ENCODE peak calls at places on chromosomes 12 and 14, in seven cellular contexts. Q is fibroblast of mammary gland, T is fibroblast of lung, M is NB4, C is vagina, E is BE2C, S is cardiac fibroblast. J is an unnamed sample.
A peak's percentile ranks its signal among the peaks of the same experiment; 100 is the strongest.

GRCh38 chr14:26204954-26205479 is 392.8 kb downstream of the NOVA1 start:
- DNase-seq in C (no peak), E (peak; percentile 5), T (peak; percentile 14), Q (peak; percentile 18), M (no peak), S (peak; percentile 49), J (no peak)

GRCh38 chr12:79183946-79184345 is 319.4 kb downstream of the SYT1 start:
- DNase-seq in M (no peak), Q (peak; percentile 6), C (no peak), E (no peak), T (no peak), S (no peak), J (no peak)

GRCh38 chr14:93939304-93940229 is 12.4 kb downstream of the FAM181A start:
- DNase-seq in E (peak; percentile 90), Q (peak; percentile 62), M (peak; percentile 81), C (no peak), S (peak; percentile 67), T (peak; percentile 47), J (peak; percentile 91)

GRCh38 chr12:74515849-74516248 is 21.8 kb upstream of the ATXN7L3B start:
- DNase-seq in Q (no peak), C (no peak), M (no peak), T (peak; percentile 8), S (no peak), E (no peak), J (no peak)

GRCh38 chr12:110501378-110501721 is 561 bp downstream of the VPS29 start:
- DNase-seq in T (peak; percentile 73), S (peak; percentile 38), M (no peak), C (no peak), Q (peak; percentile 48), E (peak; percentile 38), J (peak; percentile 49)

GRCh38 chr12:909861-910260 is 39.6 kb downstream of the RAD52 start:
- DNase-seq in C (no peak), E (no peak), Q (no peak), M (no peak), T (no peak), S (no peak), J (no peak)

GRCh38 chr12:104115587-104115975 is 22.4 kb downstream of the NFYB start:
- DNase-seq in Q (peak; percentile 16), S (no peak), E (no peak), C (no peak), M (no peak), T (no peak), J (no peak)

GRCh38 chr14:31960039-31960438 is 117.1 kb upstream of the ARHGAP5 start:
- DNase-seq in E (no peak), C (no peak), T (peak; percentile 51), M (no peak), S (no peak), Q (no peak), J (no peak)

GRCh38 chr12:24039113-24039525 is 89.6 kb upstream of the SOX5 start:
- DNase-seq in T (peak; percentile 96), E (no peak), M (no peak), C (no peak), Q (peak; percentile 99), S (peak; percentile 88), J (no peak)

GRCh38 chr12:30792085-30792484 is 37.3 kb upstream of the CAPRIN2 start:
- DNase-seq in C (no peak), Q (no peak), S (no peak), E (no peak), T (no peak), M (no peak), J (no peak)
- H3K4me3 ChIP-seq in C (no peak overlapping the region), Q (no peak overlapping the region), S (no peak overlapping the region), E (no peak overlapping the region), T (no peak overlapping the region), M (no peak overlapping the region), J (no peak overlapping the region)

GRCh38 chr14:98748966-98749365 is 523.0 kb downstream of the BCL11B start:
- DNase-seq in M (no peak), C (no peak), T (no peak), E (no peak), S (no peak), Q (no peak), J (no peak)
- TF ChIP-seq CTCF in M (no peak), C (no peak), T (no peak), E (no peak), S (no peak), Q (no peak), J (no peak)

DNA sequence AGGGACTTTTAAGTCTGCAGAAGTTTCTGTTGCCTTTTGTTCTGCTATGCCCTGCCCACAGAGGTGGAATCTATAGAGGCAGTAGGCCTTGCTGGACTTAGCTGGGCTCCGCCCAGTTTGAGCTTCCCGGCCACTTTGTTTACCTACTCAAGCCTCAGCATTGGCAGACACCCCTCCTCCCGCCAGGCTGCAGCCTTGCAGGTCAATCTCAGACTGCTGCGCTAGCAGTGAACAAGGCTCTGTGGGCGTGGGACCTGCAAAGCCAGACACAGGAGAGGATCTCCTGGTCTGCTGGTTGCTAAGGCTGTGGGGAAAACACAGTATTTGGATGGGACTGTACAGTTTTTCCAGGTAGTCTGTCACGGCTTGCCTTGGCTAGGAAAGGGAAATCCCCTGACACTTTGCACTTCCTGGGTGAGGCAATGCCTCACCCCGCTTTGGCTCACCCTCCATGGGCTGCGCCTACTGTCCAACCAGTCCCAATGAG is 43.7 kb downstream of the CCDC59 start:
- DNase-seq in M (no peak), Q (no peak), T (no peak), C (no peak), S (no peak), E (no peak), J (no peak)
- H3K4me3 ChIP-seq in M (no peak overlapping the region), Q (no peak overlapping the region), T (no peak overlapping the region), C (no peak overlapping the region), S (no peak overlapping the region), E (no peak overlapping the region), J (no peak overlapping the region)

GRCh38 chr14:92613008-92613658 is 99.6 kb downstream of the RIN3 start:
- DNase-seq in Q (no peak), S (peak; percentile 23), E (peak; percentile 57), M (peak; percentile 59), C (no peak), T (peak; percentile 34), J (peak; percentile 51)
- TF ChIP-seq CTCF in Q (peak; percentile 73), S (peak; percentile 84), E (peak; percentile 82), M (peak; percentile 99), C (no peak), T (peak; percentile 79), J (peak; percentile 86)

DNA sequence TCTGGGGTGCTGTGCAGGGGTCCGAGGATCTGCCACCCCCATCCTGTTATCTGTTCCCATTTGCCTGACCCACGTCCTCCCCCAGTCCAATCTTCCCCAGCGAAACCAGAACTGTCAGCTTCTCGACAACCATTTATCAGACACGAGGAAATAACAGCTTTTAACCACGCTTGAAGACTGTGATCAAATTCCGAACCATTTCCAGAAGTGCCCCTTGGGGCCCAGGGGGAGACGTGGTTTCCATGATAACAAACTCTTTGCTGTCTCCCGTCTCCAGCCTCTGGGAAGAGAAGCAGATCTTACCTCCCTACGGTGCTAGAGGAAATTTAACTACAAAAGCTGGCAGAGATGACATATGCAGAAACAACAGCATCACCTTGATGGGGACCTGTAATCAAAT is 35.1 kb upstream of the SRRM4 start:
- DNase-seq in E (no peak), S (no peak), C (no peak), T (no peak), Q (no peak), M (no peak), J (no peak)
- H3K4me3 ChIP-seq in E (no peak overlapping the region), S (no peak overlapping the region), C (no peak overlapping the region), T (no peak overlapping the region), Q (no peak overlapping the region), M (no peak overlapping the region), J (no peak overlapping the region)

GRCh38 chr12:50686976-50687375 is 76.9 kb upstream of the ATF1 start:
- DNase-seq in E (no peak), Q (no peak), C (no peak), S (no peak), M (no peak), T (no peak), J (no peak)
- TF ChIP-seq CTCF in E (no peak), Q (no peak), C (no peak), S (no peak), M (no peak), T (no peak), J (no peak)

DNA sequence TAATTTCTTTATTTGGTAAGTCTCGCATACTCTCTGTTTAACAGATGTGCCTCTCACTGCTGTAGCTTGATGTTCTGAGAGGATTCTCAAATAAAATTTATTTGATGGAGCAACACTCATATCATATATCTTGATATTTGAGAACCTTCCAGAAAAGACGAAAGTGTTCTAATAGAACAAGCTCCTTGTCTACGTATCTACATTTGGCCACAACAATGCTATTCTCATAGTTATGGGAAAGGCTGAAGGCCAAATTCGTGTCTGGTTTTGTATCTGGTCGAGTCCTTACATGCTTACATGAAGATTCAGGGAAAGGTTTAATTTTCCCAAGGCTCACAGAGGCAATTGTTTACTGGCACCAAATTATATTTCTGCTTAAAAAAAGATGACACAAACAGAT is 186.7 kb upstream of the SLC38A2 start:
- DNase-seq in Q (peak; percentile 79), T (peak; percentile 71), C (no peak), M (no peak), S (peak; percentile 79), E (no peak), J (no peak)
- H3K4me3 ChIP-seq in Q (no peak overlapping the region), T (no peak overlapping the region), C (no peak overlapping the region), M (no peak overlapping the region), S (no peak overlapping the region), E (no peak overlapping the region), J (no peak overlapping the region)

GRCh38 chr12:119444462-119445044 is 110.0 kb downstream of the CCDC60 start:
- DNase-seq in E (peak; percentile 64), M (peak; percentile 77), Q (peak; percentile 43), S (peak; percentile 22), C (no peak), T (peak; percentile 27), J (peak; percentile 83)
- TF ChIP-seq CTCF in E (peak; percentile 100), M (peak; percentile 100), Q (peak; percentile 68), S (peak; percentile 77), C (no peak), T (peak; percentile 34), J (peak; percentile 97)

DNA sequence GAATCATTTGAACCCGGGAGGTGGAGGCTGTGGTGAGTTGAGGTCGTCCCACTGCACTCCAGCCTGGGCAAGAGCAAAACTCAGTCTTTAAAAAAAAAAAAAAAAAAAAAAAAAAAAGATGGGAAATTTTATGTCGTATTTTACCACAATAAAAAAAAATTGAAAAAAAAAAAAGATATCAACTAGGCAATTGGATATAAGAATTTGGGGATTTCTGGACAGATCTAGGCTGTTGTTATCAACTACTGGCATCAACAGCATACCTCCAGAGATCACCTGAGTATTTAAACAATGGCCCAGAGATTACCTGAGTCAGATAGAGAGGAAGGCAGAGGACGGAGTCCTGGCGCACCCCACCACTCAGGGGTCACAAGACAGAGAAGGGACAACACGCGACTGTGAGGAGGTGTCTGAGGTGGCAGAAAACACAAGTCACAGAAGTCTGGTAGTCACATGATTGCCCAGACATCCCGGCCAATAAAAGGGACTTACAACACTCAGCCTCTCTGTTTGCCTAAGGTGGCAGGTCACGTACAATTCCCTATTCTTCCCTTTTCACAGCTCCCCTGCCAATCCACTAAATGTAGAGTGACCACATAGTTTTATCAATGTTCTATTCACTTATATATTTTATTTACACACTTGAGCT is 1.8 kb downstream of the SPRING1 start:
- DNase-seq in E (no peak), T (no peak), Q (no peak), C (peak; percentile 80), S (no peak), M (peak; percentile 38), J (peak; percentile 7)
- H3K4me3 ChIP-seq in E (peak overlapping the region; percentile 84), T (peak overlapping the region; percentile 93), Q (peak overlapping the region; percentile 93), C (peak overlapping the region; percentile 96), S (peak overlapping the region; percentile 93), M (peak overlapping the region; percentile 92), J (peak overlapping the region; percentile 66)